ENCODE peak calls at places on chromosomes 1 and 21, in nine cellular contexts. W, M, D, X, Y, P, B, C and S are unnamed samples.

GRCh38 chr21:45607021-45607921 is 36.3 kb upstream of the PCBP3 start:
- DNase-seq in X (no peak), W (peak), M (no peak), D (no peak), P (no peak), Y (no peak), B (no peak), C (no peak), S (no peak)

GRCh38 chr1:41626146-41626545 is 141.7 kb upstream of the EDN2 start:
- DNase-seq in W (peak), X (no peak), P (no peak), Y (no peak), M (no peak), D (no peak), C (no peak), B (no peak), S (no peak)

GRCh38 chr1:203320546-203321272 is 15.4 kb downstream of the BTG2 start:
- DNase-seq in P (no peak), B (peak), Y (peak), C (peak), D (peak), X (peak), W (peak), M (peak), S (peak)

GRCh38 chr1:112522621-112523020 is 13.9 kb downstream of the WNT2B start:
- DNase-seq in C (no peak), B (no peak), P (no peak), W (peak), Y (no peak), M (no peak), D (no peak), X (no peak), S (no peak)

GRCh38 chr1:206001476-206001888 is 1.7 kb downstream of the RAB7B start:
- DNase-seq in Y (peak), M (no peak), W (peak), C (no peak), X (no peak), D (no peak), B (peak), P (peak), S (no peak)

GRCh38 chr21:38505654-38506523 is 7.6 kb upstream of the ERG start:
- DNase-seq in D (peak), B (peak), C (no peak), Y (peak), P (no peak), X (no peak), M (no peak), W (peak), S (no peak)

GRCh38 chr1:116909511-116910378 is at the start of gene PTGFRN:
- DNase-seq in P (peak), D (peak), Y (peak), C (peak), W (peak), X (peak), B (peak), M (peak), S (peak)

GRCh38 chr21:35095859-35096291 is 46.8 kb upstream of the RUNX1 start:
- DNase-seq in B (no peak), D (no peak), C (no peak), X (no peak), M (no peak), W (peak), P (no peak), Y (no peak), S (no peak)

GRCh38 chr1:53316058-53316741 is 11.7 kb downstream of the LRP8 start:
- DNase-seq in C (peak), Y (no peak), W (peak), P (no peak), X (no peak), B (no peak), D (no peak), M (peak), S (no peak)

GRCh38 chr1:63575340-63575826 is 17.8 kb upstream of the PGM1 start:
- DNase-seq in P (no peak), D (no peak), M (no peak), X (no peak), B (no peak), C (no peak), Y (peak), W (peak), S (no peak)

GRCh38 chr1:28087614-28088167 is 719 bp downstream of the EYA3 start:
- DNase-seq in C (no peak), B (no peak), W (peak), M (no peak), P (no peak), X (no peak), D (no peak), Y (peak), S (no peak)
- TF ChIP-seq CTCF in C (no peak), B (no peak), W (peak), M (no peak), P (no peak), X (no peak), D (no peak), Y (peak), S (no peak)

GRCh38 chr1:70409136-70409535 is 1.9 kb upstream of the CTH start:
- DNase-seq in X (no peak), Y (no peak), D (no peak), P (no peak), W (no peak), C (no peak), M (no peak), B (no peak), S (no peak)

GRCh38 chr1:70415882-70416281 is 4.8 kb downstream of the CTH start:
- DNase-seq in X (no peak), D (no peak), C (no peak), M (no peak), P (no peak), W (no peak), Y (no peak), B (no peak), S (no peak)

GRCh38 chr1:70411360-70411844 is 334 bp downstream of the CTH start:
- DNase-seq in D (no peak), B (no peak), M (no peak), X (no peak), C (peak), Y (no peak), W (peak), P (no peak), S (no peak)

GRCh38 chr1:70405780-70406416 is 5.2 kb upstream of the CTH start:
- DNase-seq in C (no peak), X (no peak), P (no peak), W (no peak), M (no peak), Y (no peak), D (no peak), B (no peak), S (no peak)

DNA sequence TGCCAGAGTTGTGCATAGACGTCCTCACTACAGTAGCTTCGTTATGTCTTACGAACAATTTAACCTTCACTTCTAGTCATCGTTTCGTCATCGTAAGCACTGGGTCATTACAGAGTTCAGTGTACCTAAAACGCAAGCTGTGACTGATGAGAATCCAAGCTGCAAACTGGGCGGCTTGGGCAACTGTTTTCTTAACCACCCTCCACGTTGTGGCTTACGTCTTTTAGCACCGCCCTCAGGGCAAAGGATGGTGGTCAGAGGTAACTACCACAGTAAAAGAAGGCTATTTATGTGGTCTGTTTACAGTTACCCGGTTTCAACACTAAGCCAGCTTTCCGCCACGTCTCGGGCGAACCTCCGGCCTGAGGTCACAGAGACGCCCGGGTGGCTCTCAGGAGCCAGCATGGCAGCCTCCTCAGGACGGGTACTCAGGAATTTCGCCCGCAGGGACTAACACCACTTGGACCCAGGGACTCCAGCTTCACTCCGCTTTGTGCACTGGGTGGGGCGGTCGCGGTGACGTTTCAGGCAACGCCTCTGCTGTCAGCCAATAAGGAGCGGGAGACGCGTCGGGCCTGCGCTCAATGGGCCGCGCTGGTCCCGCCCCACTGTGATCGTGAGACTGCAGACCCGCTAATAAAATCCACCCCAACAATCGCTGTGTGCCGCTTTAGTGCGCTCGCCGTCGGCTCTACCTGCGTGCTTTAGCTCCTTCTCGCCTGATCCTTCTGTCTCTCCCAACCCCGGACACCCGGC is at the start of gene CTH:
- DNase-seq in D (peak), C (peak), P (peak), W (peak), B (peak), Y (peak), M (peak), X (peak), S (peak)
- TF ChIP-seq POLR2A in D (peak), C (no peak), P (peak), W (peak), B (peak), Y (peak), M (peak), X (no peak), S (peak)

DNA sequence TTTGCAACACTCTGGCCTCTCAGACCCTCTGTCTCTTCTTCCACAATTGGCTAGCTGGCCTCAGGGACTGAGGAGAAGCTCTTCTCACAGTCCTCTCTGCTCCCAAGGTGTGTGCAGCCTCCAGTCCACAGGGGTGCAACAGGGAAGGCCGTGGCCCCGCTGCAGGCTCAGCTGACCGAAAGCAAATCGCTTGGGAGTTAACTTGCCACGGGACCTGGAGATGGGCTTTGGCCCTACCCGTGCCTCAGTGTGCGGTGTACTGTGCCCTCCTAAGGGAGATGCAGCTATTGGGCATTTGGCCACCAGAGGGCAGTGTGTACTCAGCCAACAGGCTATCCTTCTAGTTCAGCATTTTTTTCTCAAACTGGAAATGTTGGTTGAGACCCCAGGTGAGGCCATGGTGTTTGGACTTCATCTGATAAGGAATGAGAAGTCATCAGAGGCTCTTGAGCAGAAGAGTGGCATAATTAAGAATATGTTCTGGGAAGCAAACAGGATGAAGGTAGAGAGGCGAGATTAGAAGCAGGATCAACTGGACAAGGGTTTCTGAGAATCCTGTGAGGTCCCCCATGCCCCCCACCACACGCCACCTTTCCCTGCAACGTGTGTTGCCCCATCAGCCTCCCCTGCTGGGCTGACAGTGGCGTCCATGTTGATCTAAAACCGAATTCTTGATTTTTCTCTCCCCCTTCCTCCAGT is 42.5 kb upstream of the TMEM125 start:
- DNase-seq in Y (peak), D (peak), P (peak), B (peak), C (peak), M (peak), W (peak), X (peak), S (peak)
- TF ChIP-seq CTCF in Y (peak), D (peak), P (peak), B (peak), C (peak), M (peak), W (peak), X (peak), S (peak)

GRCh38 chr1:58971629-58972140 is 187.8 kb upstream of the JUN start:
- DNase-seq in P (peak), C (no peak), M (no peak), W (peak), D (peak), X (peak), Y (no peak), B (no peak), S (peak)
- TF ChIP-seq POLR2A in P (peak), C (no peak), M (no peak), W (no peak), D (no peak), X (no peak), Y (no peak), B (no peak), S (no peak)

DNA sequence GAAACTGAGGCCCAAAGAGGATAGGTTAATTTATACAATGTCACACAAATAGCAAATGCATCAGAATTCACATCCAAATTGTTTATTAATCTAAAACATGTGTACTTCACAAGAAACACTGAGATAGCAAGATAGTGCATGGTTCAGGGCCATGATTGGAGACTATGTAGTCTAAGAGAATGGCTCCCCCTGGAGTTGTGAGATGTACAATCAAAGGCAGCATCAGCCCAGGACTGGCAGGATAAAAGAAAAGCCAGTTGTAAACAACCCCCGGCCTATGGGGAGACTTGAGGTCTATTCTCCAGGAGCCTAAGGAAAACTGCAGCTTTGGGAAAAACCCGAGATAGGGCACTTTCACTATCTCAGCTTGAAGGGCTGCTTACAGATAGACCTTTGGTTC is 511.0 kb downstream of the OMA1 start:
- DNase-seq in W (no peak), C (no peak), P (no peak), Y (peak), B (no peak), M (no peak), D (no peak), X (no peak), S (no peak)
- TF ChIP-seq CTCF in W (peak), C (no peak), P (no peak), Y (peak), B (no peak), M (no peak), D (no peak), X (no peak), S (no peak)

DNA sequence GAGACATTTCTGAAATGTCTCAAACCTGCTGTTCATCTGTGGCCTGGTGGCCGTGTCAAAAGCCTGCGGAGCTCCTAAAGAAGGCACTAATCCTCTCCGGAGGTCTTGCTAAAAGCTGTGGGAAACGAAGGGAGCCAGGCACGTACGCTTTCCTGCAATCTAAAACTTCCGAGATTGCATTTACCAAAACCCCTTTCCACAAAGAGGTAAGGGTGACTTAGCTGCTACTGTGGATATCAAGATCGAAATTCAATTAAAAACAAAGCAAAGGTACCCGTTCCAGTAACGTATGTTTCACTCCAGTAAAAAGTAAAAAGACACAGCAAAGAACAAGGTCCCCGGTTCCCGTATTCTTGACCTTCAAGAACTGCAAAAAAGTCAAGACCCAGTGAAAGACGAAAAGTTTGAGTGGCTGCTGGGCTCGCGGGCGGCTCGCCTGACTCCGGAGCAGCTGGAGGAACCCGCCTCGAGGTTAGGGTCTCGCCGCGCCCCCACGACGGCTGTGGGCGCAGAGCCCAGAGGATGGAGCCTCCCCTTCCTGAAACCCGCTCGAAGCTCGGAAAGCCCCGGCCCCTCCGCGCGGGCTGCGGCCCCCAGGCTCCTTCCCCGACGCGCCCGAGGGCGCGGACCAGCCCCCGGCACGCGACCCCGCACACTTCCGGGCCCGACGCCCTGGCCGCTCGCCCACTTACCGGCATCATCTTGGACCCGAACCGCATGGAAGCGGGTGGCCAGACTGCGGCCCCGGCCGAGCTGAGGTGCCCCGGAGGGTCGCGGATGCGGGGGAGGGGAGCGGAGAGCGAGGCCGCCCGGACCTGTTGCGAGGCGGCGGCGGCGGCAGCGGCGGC is 561 bp downstream of the TP53BP2 start:
- DNase-seq in X (peak), C (peak), P (peak), M (peak), D (peak), W (peak), B (peak), Y (no peak), S (peak)
- TF ChIP-seq POLR2A in X (no peak), C (no peak), P (no peak), M (peak), D (no peak), W (no peak), B (no peak), Y (peak), S (no peak)

GRCh38 chr1:219000606-219001005 is 173.1 kb upstream of the LYPLAL1 start:
- DNase-seq in W (peak), X (no peak), P (no peak), D (no peak), C (no peak), B (no peak), Y (no peak), M (no peak), S (no peak)

GRCh38 chr1:218991089-218991488 is 182.6 kb upstream of the LYPLAL1 start:
- DNase-seq in X (no peak), D (no peak), M (no peak), C (no peak), P (no peak), B (no peak), W (no peak), Y (no peak), S (no peak)

GRCh38 chr1:218994615-218995014 is 179.1 kb upstream of the LYPLAL1 start:
- DNase-seq in C (no peak), P (no peak), M (no peak), Y (no peak), X (no peak), D (no peak), W (no peak), B (no peak), S (no peak)

GRCh38 chr1:219000005-219000404 is 173.7 kb upstream of the LYPLAL1 start:
- DNase-seq in Y (no peak), M (no peak), B (no peak), D (no peak), X (no peak), P (no peak), C (no peak), W (no peak), S (no peak)

GRCh38 chr1:218996362-218996761 is 177.3 kb upstream of the LYPLAL1 start:
- DNase-seq in C (no peak), Y (no peak), P (no peak), M (no peak), W (no peak), B (no peak), D (no peak), X (no peak), S (no peak)
- TF ChIP-seq CTCF in C (no peak), Y (no peak), P (peak), M (no peak), W (peak), B (no peak), D (peak), X (no peak), S (no peak)

DNA sequence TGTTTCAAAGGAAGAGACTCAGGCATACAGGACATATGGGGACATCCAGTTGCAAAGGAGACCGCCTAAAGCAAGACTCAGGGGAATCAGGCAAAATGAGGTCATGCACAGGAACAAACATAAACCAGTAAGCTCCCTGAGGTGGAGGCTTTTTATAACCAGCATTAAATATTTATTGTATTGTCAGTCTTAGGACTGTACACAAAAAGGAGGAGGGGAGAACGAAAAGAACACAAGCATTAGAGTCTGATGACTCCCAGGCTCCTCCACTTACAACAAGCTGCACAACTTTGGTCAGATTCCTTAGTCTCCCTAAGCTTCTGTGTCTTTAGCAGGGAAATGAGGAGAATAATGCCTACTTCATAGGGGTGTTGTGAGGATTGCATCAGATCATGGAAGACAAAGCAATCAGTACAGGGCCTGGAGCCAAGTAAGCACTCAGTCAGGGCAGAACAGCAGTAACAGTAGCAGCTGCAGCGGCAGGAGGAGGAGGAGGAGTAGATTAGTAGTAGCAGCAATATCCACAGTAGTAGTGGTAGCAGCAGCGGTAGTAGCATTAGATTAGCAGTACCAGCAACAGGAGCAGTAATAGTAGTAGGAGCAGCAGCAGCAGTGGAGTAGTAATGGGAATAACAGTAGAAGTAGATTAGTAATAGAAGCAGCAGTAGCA is 54.2 kb upstream of the SPATA6 start:
- DNase-seq in D (no peak), M (peak), X (peak), Y (no peak), C (no peak), B (peak), W (peak), P (no peak), S (no peak)
- TF ChIP-seq POLR2A in D (no peak), M (no peak), X (no peak), Y (no peak), C (no peak), B (no peak), W (no peak), P (no peak), S (no peak)

GRCh38 chr1:55204997-55205396 is 10.2 kb downstream of the USP24 start:
- DNase-seq in D (no peak), B (no peak), C (no peak), W (no peak), P (peak), M (no peak), Y (peak), X (no peak), S (no peak)

GRCh38 chr1:55210990-55211389 is 4.2 kb downstream of the USP24 start:
- DNase-seq in C (no peak), X (no peak), P (no peak), W (no peak), Y (no peak), M (no peak), B (no peak), D (no peak), S (no peak)

GRCh38 chr1:55203064-55203463 is 12.1 kb downstream of the USP24 start:
- DNase-seq in X (no peak), W (no peak), P (no peak), M (no peak), Y (no peak), C (no peak), B (no peak), D (no peak), S (no peak)

GRCh38 chr1:55209247-55209646 is 5.9 kb downstream of the USP24 start:
- DNase-seq in C (no peak), W (no peak), P (no peak), Y (no peak), X (no peak), M (no peak), D (no peak), B (no peak), S (no peak)

GRCh38 chr1:55206210-55206609 is 9.0 kb downstream of the USP24 start:
- DNase-seq in W (no peak), Y (no peak), B (no peak), X (no peak), D (no peak), C (no peak), P (no peak), M (no peak), S (no peak)
- TF ChIP-seq CTCF in W (no peak), Y (no peak), B (no peak), X (no peak), D (no peak), C (no peak), P (no peak), M (no peak), S (no peak)